ENCODE peak calls at places on chromosomes 3 and 15, in seven cellular contexts. M, U, A, W, K, D and J are unnamed samples.

GRCh38 chr3:128073807-128074206 is 21.6 kb downstream of the SEC61A1 start:
- DNase-seq in K (no peak), M (no peak), D (no peak), W (no peak), U (no peak), A (no peak), J (no peak)

GRCh38 chr3:90241481-90241880 is 1134.1 kb downstream of the EPHA3 start:
- DNase-seq in D (no peak), M (no peak), A (no peak), K (no peak), U (no peak), W (no peak), J (no peak)

GRCh38 chr15:89660556-89660955 is 5.3 kb upstream of the KIF7 start:
- DNase-seq in K (no peak), U (no peak), M (no peak), W (no peak), A (no peak), D (no peak), J (no peak)

GRCh38 chr3:30539772-30540171 is 66.6 kb upstream of the TGFBR2 start:
- DNase-seq in A (no peak), D (no peak), U (peak), K (peak), W (no peak), M (no peak), J (no peak)

GRCh38 chr3:9951962-9952805 is at the start of gene PRRT3:
- DNase-seq in A (peak), U (peak), D (no peak), W (peak), K (peak), M (peak), J (peak)

GRCh38 chr3:166527325-166527724 is 690.1 kb upstream of the BCHE start:
- DNase-seq in A (no peak), M (no peak), U (peak), K (no peak), D (no peak), W (no peak), J (no peak)

GRCh38 chr3:141229132-141229531 is 2.5 kb upstream of the PXYLP1 start:
- DNase-seq in D (no peak), A (no peak), U (no peak), W (no peak), M (no peak), K (no peak), J (no peak)

GRCh38 chr15:39411102-39411989 is 169.5 kb upstream of the THBS1 start:
- DNase-seq in A (no peak), W (no peak), K (no peak), M (no peak), D (no peak), U (no peak), J (no peak)

DNA sequence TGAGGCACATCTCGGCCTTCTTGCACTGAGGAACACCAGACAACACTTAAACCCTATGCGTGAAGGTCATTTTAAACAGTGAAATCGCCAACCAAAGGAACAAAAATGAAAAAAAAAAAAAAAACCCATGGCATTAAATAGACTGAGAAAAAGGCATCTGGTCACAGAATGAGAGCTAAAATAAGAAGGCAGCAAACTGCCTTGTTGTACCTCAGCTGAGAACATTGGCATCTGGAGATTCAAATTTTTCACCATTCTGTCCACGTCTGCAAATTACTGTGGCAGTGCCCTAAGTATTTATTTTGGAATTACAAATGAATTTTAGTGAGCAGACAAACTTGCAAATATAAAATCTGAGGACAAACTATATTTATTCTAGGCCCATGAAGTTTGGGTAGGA is 82.6 kb upstream of the POU1F1 start:
- DNase-seq in K (no peak), A (no peak), M (no peak), D (no peak), W (no peak), U (no peak), J (no peak)
- H4K8ac ChIP-seq in K (no peak), A (no peak), M (no peak), D (no peak), W (no peak), U (no peak), J (no peak)

DNA sequence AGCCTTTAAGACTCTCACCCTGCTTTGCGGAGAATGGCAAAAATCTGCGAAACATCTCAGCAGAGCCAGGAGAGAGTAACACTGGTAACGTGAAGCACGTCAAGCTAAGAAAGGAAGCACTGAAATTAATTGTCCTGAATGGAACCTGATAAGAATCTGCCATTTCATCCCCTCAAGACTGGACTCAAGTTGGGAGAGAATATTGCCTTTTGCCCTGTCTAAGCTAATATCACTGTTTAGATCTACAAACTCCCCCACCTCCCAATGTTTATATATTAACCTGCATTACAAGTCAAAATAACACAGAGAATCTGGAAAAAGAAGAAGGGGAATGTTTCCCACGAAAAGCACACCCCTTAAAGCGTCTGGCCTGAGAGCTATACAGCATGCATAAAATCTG is 1.6 kb upstream of the KAT2B start:
- DNase-seq in M (no peak), W (no peak), D (no peak), K (no peak), A (no peak), U (no peak), J (no peak)
- H4K8ac ChIP-seq in M (no peak), W (no peak), D (no peak), K (no peak), A (no peak), U (no peak), J (no peak)

GRCh38 chr15:87828608-87829007 is 427.9 kb downstream of the NTRK3 start:
- DNase-seq in A (no peak), K (no peak), W (no peak), D (no peak), M (no peak), U (peak), J (no peak)

GRCh38 chr15:87829651-87830050 is 426.9 kb downstream of the NTRK3 start:
- DNase-seq in M (no peak), K (no peak), U (no peak), D (no peak), W (peak), A (no peak), J (no peak)

GRCh38 chr15:87826119-87826730 is 430.3 kb downstream of the NTRK3 start:
- DNase-seq in U (no peak), K (no peak), A (peak), M (peak), D (no peak), W (peak), J (peak)

GRCh38 chr15:87827126-87827525 is 429.4 kb downstream of the NTRK3 start:
- DNase-seq in U (peak), M (no peak), D (peak), K (peak), A (no peak), W (peak), J (no peak)
- H4K8ac ChIP-seq in U (no peak), M (no peak), D (no peak), K (no peak), A (no peak), W (no peak), J (no peak)

GRCh38 chr15:32966512-32966911 is 228.0 kb downstream of the FMN1 start:
- DNase-seq in A (no peak), U (no peak), D (no peak), W (no peak), M (no peak), K (no peak), J (no peak)

GRCh38 chr15:32970847-32971246 is 223.7 kb downstream of the FMN1 start:
- DNase-seq in W (no peak), D (no peak), M (no peak), U (no peak), A (no peak), K (no peak), J (no peak)

DNA sequence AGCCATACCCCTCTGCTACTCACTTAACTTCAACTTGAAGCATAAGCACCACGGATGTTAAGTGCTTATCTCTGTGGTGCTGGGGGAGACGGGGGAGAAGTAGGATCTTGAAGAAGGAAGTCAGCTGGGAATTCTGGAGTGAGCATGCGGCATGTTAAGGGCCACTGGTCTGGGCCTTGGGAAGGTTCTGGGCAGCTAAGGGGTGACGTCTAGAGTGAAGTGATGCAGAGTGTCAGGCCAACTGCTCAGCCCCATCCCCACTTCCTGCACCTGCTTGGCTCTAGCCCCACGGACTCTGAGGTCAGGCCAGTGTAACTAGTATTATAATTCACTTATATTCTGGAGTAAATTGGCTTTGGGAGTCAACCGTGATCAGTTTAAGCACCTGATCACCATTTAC is 228.6 kb downstream of the FMN1 start:
- DNase-seq in W (no peak), D (no peak), A (no peak), U (no peak), K (no peak), M (no peak), J (no peak)
- H4K8ac ChIP-seq in W (no peak), D (no peak), A (no peak), U (peak), K (no peak), M (no peak), J (no peak)

GRCh38 chr3:19961960-19962359 is 15.1 kb downstream of the RAB5A start:
- DNase-seq in M (no peak), W (no peak), D (no peak), U (no peak), A (no peak), K (no peak), J (no peak)
- H4K8ac ChIP-seq in M (no peak), W (no peak), D (no peak), U (no peak), A (no peak), K (no peak), J (no peak)

GRCh38 chr15:32667321-32667720 is 25.8 kb downstream of the SCG5 start:
- DNase-seq in M (no peak), D (peak), A (no peak), U (no peak), K (no peak), W (no peak), J (no peak)
- H4K8ac ChIP-seq in M (no peak), D (no peak), A (no peak), U (no peak), K (no peak), W (no peak), J (no peak)

DNA sequence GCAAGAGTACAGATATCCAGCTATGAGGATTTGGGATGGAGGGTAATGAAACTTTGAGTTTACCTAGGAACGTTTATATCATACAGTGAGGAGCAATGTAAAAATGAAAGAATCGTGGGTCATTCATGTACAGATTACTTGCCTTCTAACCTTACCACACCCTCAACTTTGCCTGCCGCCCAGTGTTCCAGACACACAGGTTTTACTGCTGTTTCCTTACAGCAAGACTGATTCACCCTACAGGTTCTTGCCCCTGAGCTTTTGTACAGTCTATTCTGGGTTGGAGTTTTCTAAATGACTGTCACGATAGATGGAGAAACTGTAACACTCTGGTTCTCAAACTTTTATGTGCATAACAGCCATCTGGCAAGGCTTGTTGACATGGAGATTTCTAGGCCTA is 6.7 kb upstream of the TPRG1 start:
- DNase-seq in K (no peak), U (no peak), M (no peak), D (no peak), A (no peak), W (no peak), J (no peak)
- H4K8ac ChIP-seq in K (no peak), U (no peak), M (no peak), D (no peak), A (no peak), W (no peak), J (no peak)